ENCODE peak calls at places on chromosomes 12 and 14, in four cellular contexts. Z is AG04449, E is fibroblast of lung, P is astrocyte of the cerebellum. X is an unnamed sample.

GRCh38 chr12:85057370-85057963 is 21.3 kb downstream of the LRRIQ1 start:
- DNase-seq in Z (no peak), E (peak; percentile 62), P (peak; percentile 38), X (peak; percentile 11)

GRCh38 chr12:88572785-88573565 is 7.3 kb downstream of the KITLG start:
- DNase-seq in Z (no peak), E (peak; percentile 56), P (no peak), X (no peak)

GRCh38 chr12:108360057-108360456 is 20.9 kb upstream of the CMKLR1 start:
- DNase-seq in Z (no peak), E (no peak), P (no peak), X (no peak)

GRCh38 chr12:64633186-64633939 is 23.1 kb downstream of the RASSF3 start:
- DNase-seq in Z (no peak), E (no peak), P (no peak), X (no peak)

GRCh38 chr14:54866588-54866987 is 36.0 kb downstream of the GCH1 start:
- DNase-seq in Z (no peak), E (no peak), P (no peak), X (no peak)

GRCh38 chr14:48853159-48853558 is 733.0 kb downstream of the RPS29 start:
- DNase-seq in Z (no peak), E (no peak), P (no peak), X (no peak)

GRCh38 chr14:60786905-60787304 is 52.3 kb downstream of the MNAT1 start:
- DNase-seq in Z (no peak), E (no peak), P (no peak), X (no peak)

GRCh38 chr14:68794856-68795601 is 2.2 kb upstream of the ZFP36L1 start:
- DNase-seq in Z (peak; percentile 90), E (peak; percentile 96), P (no peak), X (peak; percentile 98)

DNA sequence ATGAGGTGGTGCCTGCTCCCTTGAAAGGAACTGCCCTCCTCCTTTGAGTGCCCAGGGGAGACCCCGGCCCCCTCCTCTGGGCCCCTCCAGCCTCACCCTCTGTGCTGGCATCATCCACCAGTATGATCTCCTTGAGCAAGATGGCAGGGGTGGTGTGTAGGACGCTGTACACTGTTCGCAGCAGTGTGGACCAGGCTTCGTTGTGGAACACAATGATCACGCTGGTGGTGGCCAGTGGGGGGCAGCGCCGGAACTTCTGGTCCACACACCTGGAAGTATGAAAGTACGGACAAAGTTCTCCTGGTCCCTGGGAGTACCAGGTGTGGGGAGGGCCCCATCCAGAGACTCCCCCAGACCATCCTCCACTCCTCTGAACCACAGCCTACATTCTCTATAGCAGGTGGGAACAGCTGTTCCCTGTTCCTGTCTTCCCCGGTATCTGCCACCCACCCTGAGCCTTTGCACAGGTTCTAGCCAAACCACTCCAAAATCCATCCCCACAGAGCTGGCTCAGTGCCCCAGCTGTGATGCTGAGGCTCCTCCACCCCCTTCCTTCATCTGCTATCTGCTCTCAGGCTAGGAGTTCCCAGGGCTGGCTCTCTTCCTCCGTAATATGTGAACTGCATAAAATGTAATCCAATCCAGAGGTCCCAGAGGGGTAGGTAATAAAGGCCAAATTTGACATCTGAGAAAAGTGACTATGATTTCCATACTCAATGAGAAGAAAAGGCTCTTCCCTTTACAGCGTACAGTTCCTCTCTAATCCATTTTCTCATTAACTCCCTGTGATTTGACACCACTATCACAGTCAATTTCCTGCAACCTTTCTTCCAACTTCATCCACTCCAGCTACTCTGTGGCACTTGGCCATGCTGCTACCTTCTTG is 13.9 kb downstream of the GALNT6 start:
- DNase-seq in Z (no peak), E (peak; percentile 39), P (no peak), X (no peak)
- TF ChIP-seq CTCF in Z (no peak), E (no peak), P (no peak), X (no peak)

GRCh38 chr12:62635630-62636029 is 169.0 kb downstream of the MON2 start:
- DNase-seq in Z (no peak), E (no peak), P (no peak), X (no peak)

GRCh38 chr12:62632521-62632920 is 165.9 kb downstream of the MON2 start:
- DNase-seq in Z (no peak), E (peak; percentile 14), P (no peak), X (peak; percentile 30)

GRCh38 chr12:62629971-62630739 is 163.5 kb downstream of the MON2 start:
- DNase-seq in Z (no peak), E (no peak), P (no peak), X (no peak)

GRCh38 chr12:62629413-62629812 is 162.8 kb downstream of the MON2 start:
- DNase-seq in Z (no peak), E (no peak), P (no peak), X (no peak)

DNA sequence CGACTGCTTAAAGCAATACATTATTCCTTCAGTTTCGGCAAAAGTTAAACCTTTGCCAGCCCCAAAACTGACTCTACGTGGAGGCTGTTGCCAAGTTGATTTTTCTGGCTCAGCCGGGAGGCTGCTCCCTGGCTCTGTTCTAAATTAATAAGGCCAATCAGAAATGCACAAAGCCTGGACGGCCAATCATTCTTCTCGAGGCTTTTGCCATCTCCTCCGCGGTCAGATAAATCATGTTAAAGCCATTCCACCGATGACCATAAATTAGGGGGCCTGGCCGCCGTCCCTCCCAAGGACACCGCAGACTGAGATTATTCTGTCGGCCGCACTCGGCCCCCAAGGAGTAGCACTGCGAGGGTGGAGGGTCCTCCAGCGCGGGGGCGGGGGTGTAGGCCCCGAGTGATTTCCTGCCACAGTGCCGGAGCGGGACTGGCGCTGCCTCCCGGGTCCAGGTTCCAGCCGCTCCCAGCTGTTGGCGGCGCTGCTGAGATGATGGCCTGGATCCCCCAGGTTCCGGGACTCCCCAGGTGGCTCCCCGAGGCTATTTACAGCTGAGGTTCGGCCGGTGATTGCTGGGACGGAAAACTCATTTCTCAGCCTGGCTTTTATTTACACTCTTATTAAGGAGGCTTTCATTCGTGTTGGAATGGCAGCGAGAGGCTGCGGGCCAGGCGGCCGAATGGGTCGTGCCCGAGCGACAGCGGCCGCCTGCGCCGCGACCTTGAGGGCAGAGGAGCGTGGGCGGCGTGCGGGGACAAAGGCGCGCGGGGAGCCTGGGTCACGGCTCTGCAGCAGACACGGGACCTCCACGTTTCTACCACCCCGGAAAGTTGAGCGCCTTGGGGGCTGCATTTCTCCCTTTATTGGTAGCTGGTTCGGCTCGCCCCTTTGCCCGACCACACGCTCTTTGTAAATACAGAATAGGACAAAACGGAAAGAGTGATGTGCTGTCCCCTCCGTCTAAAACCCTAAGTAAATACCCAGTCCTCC is 165.2 kb downstream of the MON2 start:
- DNase-seq in Z (peak; percentile 24), E (peak; percentile 73), P (peak; percentile 89), X (peak; percentile 66)
- TF ChIP-seq CTCF in Z (peak; percentile 49), E (peak; percentile 40), P (peak; percentile 54), X (peak; percentile 66)

GRCh38 chr12:52214421-52214802 is 18.6 kb upstream of the KRT7 start:
- DNase-seq in Z (no peak), E (no peak), P (no peak), X (no peak)
- TF ChIP-seq CTCF in Z (no peak), E (peak; percentile 45), P (peak; percentile 54), X (peak; percentile 40)

GRCh38 chr12:132562489-132563045 is 47.8 kb downstream of the LRCOL1 start:
- DNase-seq in Z (no peak), E (no peak), P (no peak), X (no peak)

GRCh38 chr12:132561784-132562156 is 48.6 kb downstream of the LRCOL1 start:
- DNase-seq in Z (no peak), E (no peak), P (no peak), X (no peak)

GRCh38 chr12:132560421-132560830 is 50.0 kb downstream of the LRCOL1 start:
- DNase-seq in Z (no peak), E (no peak), P (no peak), X (no peak)

GRCh38 chr12:132559652-132560420 is 50.5 kb downstream of the LRCOL1 start:
- DNase-seq in Z (no peak), E (peak; percentile 41), P (no peak), X (peak; percentile 4)

GRCh38 chr12:132560831-132561783 is 49.3 kb downstream of the LRCOL1 start:
- DNase-seq in Z (no peak), E (peak; percentile 65), P (peak; percentile 9), X (no peak)
- TF ChIP-seq CTCF in Z (peak; percentile 89), E (peak; percentile 77), P (peak; percentile 74), X (peak; percentile 61)

GRCh38 chr14:82757775-82758174 is 1224.1 kb upstream of the SEL1L start:
- DNase-seq in Z (no peak), E (no peak), P (no peak), X (no peak)

GRCh38 chr14:82755476-82755875 is 1221.8 kb upstream of the SEL1L start:
- DNase-seq in Z (no peak), E (no peak), P (no peak), X (no peak)

GRCh38 chr14:82759691-82760090 is 1226.0 kb upstream of the SEL1L start:
- DNase-seq in Z (no peak), E (no peak), P (no peak), X (no peak)

GRCh38 chr14:82755923-82756322 is 1222.3 kb upstream of the SEL1L start:
- DNase-seq in Z (no peak), E (peak; percentile 25), P (no peak), X (no peak)
- TF ChIP-seq CTCF in Z (no peak), E (no peak), P (no peak), X (no peak)

GRCh38 chr14:103031956-103032355 is 25.4 kb downstream of the CDC42BPB start:
- DNase-seq in Z (no peak), E (no peak), P (no peak), X (no peak)
- TF ChIP-seq CTCF in Z (no peak), E (no peak), P (peak; percentile 7), X (no peak)

DNA sequence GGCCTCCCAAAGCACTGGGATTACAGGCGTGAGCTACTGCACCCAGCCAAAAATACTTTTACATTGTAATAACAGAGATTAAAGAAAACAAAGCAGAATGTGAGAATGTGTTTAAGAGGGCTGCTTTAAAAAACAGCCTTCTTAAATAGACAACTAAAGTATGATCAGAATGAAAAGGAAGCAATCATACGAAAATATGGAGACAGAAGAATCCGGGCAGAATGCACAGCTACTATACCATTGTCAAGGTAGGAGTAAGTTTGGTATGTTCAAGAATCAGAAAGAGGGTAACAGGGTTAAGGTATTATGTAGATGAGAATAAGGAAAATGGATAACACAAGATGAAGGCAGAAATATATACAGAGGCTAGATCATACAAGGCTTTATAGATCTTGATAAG is 8.5 kb downstream of the SEC23A start:
- DNase-seq in Z (no peak), E (no peak), P (no peak), X (no peak)
- TF ChIP-seq CTCF in Z (no peak), E (no peak), P (no peak), X (no peak)

GRCh38 chr12:45655186-45655585 is 74.3 kb upstream of the ARID2 start:
- DNase-seq in Z (no peak), E (no peak), P (no peak), X (no peak)
- TF ChIP-seq CTCF in Z (no peak), E (no peak), P (no peak), X (no peak)

GRCh38 chr12:20601668-20602280 is 93.4 kb upstream of the SLCO1C1 start:
- DNase-seq in Z (peak; percentile 36), E (peak; percentile 80), P (peak; percentile 53), X (no peak)
- TF ChIP-seq CTCF in Z (peak; percentile 28), E (peak; percentile 51), P (peak; percentile 27), X (peak; percentile 52)